ENCODE peak calls at places on chromosomes 12 and 14, in five cellular contexts. E is HepG2, L is GM12878, S is H1, J is K562. Z is an unnamed sample.

GRCh38 chr12:54211920-54212319 is 23.1 kb upstream of the SMUG1 start:
- DNase-seq in L (no peak), J (no peak), E (no peak), S (no peak), Z (no peak)

GRCh38 chr12:6352198-6353173 is 10.6 kb upstream of the TNFRSF1A start:
- DNase-seq in J (no peak), L (no peak), E (no peak), S (no peak), Z (no peak)

GRCh38 chr14:102940729-102941362 is 18.4 kb downstream of the AMN start:
- DNase-seq in J (no peak), L (no peak), E (no peak), S (no peak), Z (no peak)

GRCh38 chr12:91620949-91621348 is 438.3 kb upstream of the DCN start:
- DNase-seq in S (no peak), J (peak; percentile 22), E (no peak), L (no peak), Z (no peak)

GRCh38 chr14:71752111-71752738 is 180.0 kb upstream of the RGS6 start:
- DNase-seq in J (peak; percentile 34), S (no peak), L (no peak), E (no peak), Z (no peak)

GRCh38 chr12:53575502-53576264 is 50.5 kb downstream of the ATF7 start:
- DNase-seq in L (no peak), S (no peak), J (peak; percentile 24), E (no peak), Z (no peak)

GRCh38 chr12:53241623-53242412 is 9.8 kb upstream of the RARG start:
- DNase-seq in S (no peak), L (no peak), J (no peak), E (no peak), Z (peak; percentile 38)

GRCh38 chr14:96362071-96362964 is 823 bp downstream of the ATG2B start:
- DNase-seq in E (peak; percentile 69), L (peak; percentile 31), J (peak; percentile 69), S (no peak), Z (peak; percentile 33)

GRCh38 chr12:107179883-107180282 is 86.5 kb upstream of the CRY1 start:
- DNase-seq in S (no peak), L (no peak), E (no peak), J (no peak), Z (no peak)

GRCh38 chr14:70289138-70289537 is 70.3 kb downstream of the COX16 start:
- DNase-seq in E (no peak), J (peak; percentile 12), S (no peak), L (peak; percentile 19), Z (no peak)

GRCh38 chr14:87901196-87901595 is 91.8 kb downstream of the GALC start:
- DNase-seq in S (no peak), J (no peak), L (no peak), E (no peak), Z (no peak)

GRCh38 chr14:99133563-99134332 is 138.2 kb downstream of the BCL11B start:
- DNase-seq in S (peak; percentile 44), E (no peak), J (no peak), L (no peak), Z (peak; percentile 27)

GRCh38 chr14:67487937-67488893 is at the start of gene TMEM229B:
- DNase-seq in S (no peak), E (no peak), J (no peak), L (peak; percentile 94), Z (no peak)

GRCh38 chr14:54623279-54624004 is 56.5 kb downstream of the SAMD4A start:
- DNase-seq in E (no peak), L (no peak), J (no peak), S (no peak), Z (no peak)

GRCh38 chr14:36320210-36321003 is at the start of gene MBIP:
- DNase-seq in E (peak; percentile 100), J (peak; percentile 97), L (peak; percentile 86), S (peak; percentile 85), Z (peak; percentile 100)

GRCh38 chr12:106174876-106175275 is 36.1 kb upstream of the NUAK1 start:
- DNase-seq in J (no peak), E (peak; percentile 11), S (no peak), L (no peak), Z (no peak)

GRCh38 chr14:37969511-37969979 is 238.2 kb upstream of the SSTR1 start:
- DNase-seq in S (no peak), J (no peak), E (no peak), L (no peak), Z (no peak)

GRCh38 chr12:116943419-116944372 is 32.9 kb downstream of the FBXW8 start:
- DNase-seq in J (peak; percentile 51), S (no peak), L (no peak), E (no peak), Z (no peak)

GRCh38 chr12:108772896-108773797 is 41.8 kb upstream of the CORO1C start:
- DNase-seq in J (no peak), E (no peak), S (no peak), L (no peak), Z (no peak)

GRCh38 chr12:110088936-110089335 is 35.2 kb upstream of the IFT81 start:
- DNase-seq in J (no peak), L (no peak), S (no peak), E (no peak), Z (no peak)

GRCh38 chr12:76755829-76756379 is 8.0 kb upstream of the ZDHHC17 start:
- DNase-seq in L (no peak), S (no peak), J (no peak), E (no peak), Z (peak; percentile 1)

GRCh38 chr14:91108941-91109611 is 4.8 kb upstream of the DGLUCY start:
- DNase-seq in L (no peak), J (no peak), S (no peak), E (no peak), Z (no peak)

GRCh38 chr12:128933039-128933438 is 79.8 kb downstream of the GLT1D1 start:
- DNase-seq in L (no peak), J (peak; percentile 45), E (no peak), S (no peak), Z (no peak)

GRCh38 chr14:48456051-48456450 is 780.6 kb upstream of the MDGA2 start:
- DNase-seq in S (no peak), L (no peak), E (no peak), J (no peak), Z (no peak)

GRCh38 chr14:80239631-80240030 is 28.3 kb upstream of the DIO2 start:
- DNase-seq in S (no peak), E (no peak), J (no peak), L (no peak), Z (no peak)

GRCh38 chr12:92155733-92156132 is 10.1 kb upstream of the BTG1 start:
- DNase-seq in J (no peak), E (no peak), S (no peak), L (no peak), Z (no peak)

GRCh38 chr14:49593016-49593415 is 5.7 kb upstream of the LRR1 start:
- DNase-seq in E (no peak), L (no peak), S (no peak), J (no peak), Z (no peak)

GRCh38 chr14:46344327-46344937 is 307.1 kb downstream of the RPL10L start:
- DNase-seq in S (no peak), E (peak; percentile 15), J (peak; percentile 1), L (peak; percentile 2), Z (peak; percentile 75)

GRCh38 chr12:55847033-55847432 is 4.3 kb upstream of the MMP19 start:
- DNase-seq in S (no peak), L (no peak), E (no peak), J (no peak), Z (no peak)

GRCh38 chr14:67441672-67442071 is 29.7 kb upstream of the PLEK2 start:
- DNase-seq in J (no peak), L (no peak), E (no peak), S (no peak), Z (no peak)

GRCh38 chr14:101008631-101009336 is 105.3 kb upstream of the RTL1 start:
- DNase-seq in S (no peak), E (no peak), J (no peak), L (no peak), Z (no peak)

GRCh38 chr14:101127239-101127638 is 223.7 kb upstream of the RTL1 start:
- DNase-seq in E (no peak), J (no peak), S (no peak), L (no peak), Z (no peak)

GRCh38 chr14:66405158-66405557 is 81.0 kb upstream of the CCDC196 start:
- DNase-seq in L (no peak), J (peak; percentile 14), S (no peak), E (no peak), Z (peak; percentile 12)

GRCh38 chr14:81464253-81465001 is 64.3 kb upstream of the STON2 start:
- DNase-seq in S (peak; percentile 80), J (peak; percentile 74), E (peak; percentile 53), L (peak; percentile 64), Z (peak; percentile 80)

GRCh38 chr12:103208006-103208405 is 250.5 kb downstream of the ASCL1 start:
- DNase-seq in S (no peak), E (no peak), J (no peak), L (no peak), Z (no peak)

GRCh38 chr12:15688202-15688736 is 100.9 kb downstream of the EPS8 start:
- DNase-seq in S (peak; percentile 47), E (no peak), L (no peak), J (peak; percentile 30), Z (peak; percentile 55)
- TF ChIP-seq CREB1 in S (no peak), E (no peak), L (no peak), J (no peak), Z (no peak)

DNA sequence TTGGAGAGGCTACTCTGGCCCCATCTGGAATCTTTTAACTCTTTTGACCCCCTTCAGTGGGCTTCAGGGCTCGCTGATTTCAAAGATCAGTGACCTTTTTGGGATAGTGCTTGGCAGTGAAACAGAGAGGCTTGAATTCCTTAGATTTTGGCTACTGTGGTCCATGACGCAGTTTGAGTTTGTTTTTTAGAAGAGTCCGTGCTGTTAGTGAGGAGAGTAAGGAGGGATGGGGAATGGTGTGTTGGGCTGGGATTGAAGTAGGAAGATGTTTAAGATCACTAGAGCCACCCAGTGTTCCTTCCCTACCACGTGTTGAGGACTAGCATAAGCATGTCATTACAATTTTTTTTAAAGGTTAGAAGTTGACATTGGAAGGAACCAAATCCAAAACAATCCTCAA is 16.4 kb downstream of the TMEM30B start:
- DNase-seq in S (no peak), J (no peak), L (no peak), E (no peak), Z (no peak)
- H3K27me3 ChIP-seq in S (peaks cover 1% of the 10 kb centered on the region), J (peaks cover 1% of the 10 kb centered on the region), L (no peaks in the 10 kb centered on the region), E (no peaks in the 10 kb centered on the region), Z (no peaks in the 10 kb centered on the region)

GRCh38 chr12:118102070-118102469 is 1.7 kb downstream of the VSIG10 start:
- DNase-seq in J (no peak), L (no peak), E (peak; percentile 39), S (no peak), Z (no peak)

GRCh38 chr12:118103231-118103600 is 595 bp downstream of the VSIG10 start:
- DNase-seq in L (no peak), E (no peak), S (peak; percentile 73), J (no peak), Z (peak; percentile 69)

GRCh38 chr12:118102609-118103008 is 1.2 kb downstream of the VSIG10 start:
- DNase-seq in L (no peak), J (no peak), E (no peak), S (no peak), Z (peak; percentile 35)

GRCh38 chr12:118101051-118101450 is 2.8 kb downstream of the VSIG10 start:
- DNase-seq in L (no peak), S (no peak), J (no peak), E (no peak), Z (no peak)

GRCh38 chr12:118103601-118104382 is at the start of gene VSIG10:
- DNase-seq in J (peak; percentile 40), E (peak; percentile 71), S (peak; percentile 80), L (no peak), Z (peak; percentile 85)
- TF ChIP-seq POLR2AphosphoS5 in J (no peak), E (peak; percentile 55), S (peak; percentile 12), L (no peak), Z (peak; percentile 72)

GRCh38 chr12:94954029-94954685 is 49.3 kb downstream of the NDUFA12 start:
- DNase-seq in E (no peak), J (peak; percentile 84), L (no peak), S (no peak), Z (no peak)
- TF ChIP-seq CREB1 in E (no peak), J (no peak), L (no peak), S (no peak), Z (no peak)